ENCODE peak calls at places on chromosomes 16 and 17, in five cellular contexts. R is CD4-positive, alpha-beta memory T cell; S is psoas muscle; O is RWPE1; U is GM23338. F is an unnamed sample.

GRCh38 chr17:80006339-80006720 is 29.3 kb downstream of the TBC1D16 start:
- DNase-seq in R (no peak), S (peak), O (no peak), U (no peak), F (no peak)

GRCh38 chr17:73586921-73587680 is 57.1 kb downstream of the SDK2 start:
- DNase-seq in R (no peak), S (peak), O (no peak), U (no peak), F (no peak)

GRCh38 chr16:69917739-69918138 is 33.4 kb upstream of the CLEC18A start:
- DNase-seq in R (no peak), S (peak), O (peak), U (peak), F (no peak)

GRCh38 chr16:11114366-11115164 is 141.4 kb downstream of the SOCS1 start:
- DNase-seq in R (peak), S (no peak), O (no peak), U (peak), F (no peak)

GRCh38 chr16:66515543-66516171 is 34.3 kb downstream of the TK2 start:
- DNase-seq in R (no peak), S (no peak), O (no peak), U (peak), F (no peak)

GRCh38 chr17:40179923-40180659 is 2.8 kb downstream of the RAPGEFL1 start:
- DNase-seq in R (no peak), S (no peak), O (peak), U (no peak), F (no peak)

GRCh38 chr16:22784690-22785214 is 29.2 kb upstream of the HS3ST2 start:
- DNase-seq in R (no peak), S (no peak), O (no peak), U (no peak), F (no peak)

GRCh38 chr16:11252482-11252931 is 3.5 kb downstream of the SOCS1 start:
- DNase-seq in R (no peak), S (no peak), O (no peak), U (no peak), F (no peak)

GRCh38 chr17:36647598-36647997 is 46.2 kb downstream of the MRM1 start:
- DNase-seq in R (no peak), S (no peak), O (no peak), U (peak), F (no peak)

GRCh38 chr17:50107790-50108414 is 12.8 kb downstream of the PDK2 start:
- DNase-seq in R (no peak), S (no peak), O (peak), U (no peak), F (no peak)

GRCh38 chr16:12529582-12529981 is 274.1 kb downstream of the CPPED1 start:
- DNase-seq in R (no peak), S (no peak), O (no peak), U (no peak), F (no peak)

GRCh38 chr16:12524658-12525057 is 279.0 kb downstream of the CPPED1 start:
- DNase-seq in R (no peak), S (no peak), O (no peak), U (no peak), F (no peak)

GRCh38 chr16:12523002-12523401 is 280.7 kb downstream of the CPPED1 start:
- DNase-seq in R (no peak), S (no peak), O (no peak), U (no peak), F (no peak)

GRCh38 chr16:12527077-12527476 is 276.6 kb downstream of the CPPED1 start:
- DNase-seq in R (no peak), S (no peak), O (no peak), U (no peak), F (no peak)

GRCh38 chr16:12526521-12526920 is 277.2 kb downstream of the CPPED1 start:
- DNase-seq in R (no peak), S (no peak), O (no peak), U (no peak), F (no peak)
- H3K27ac ChIP-seq in R (no peak), S (no peak), O (no peak), U (no peak), F (no peak)

GRCh38 chr17:48873696-48874443 is 18.7 kb upstream of the ATP5MC1 start:
- DNase-seq in R (no peak), S (no peak), O (no peak), U (no peak), F (no peak)
- H3K27ac ChIP-seq in R (no peak), S (no peak), O (no peak), U (no peak), F (no peak)

GRCh38 chr17:82245144-82246039 is 16.6 kb downstream of the SLC16A3 start:
- DNase-seq in R (no peak), S (peak), O (no peak), U (no peak), F (no peak)
- H3K27ac ChIP-seq in R (no peak), S (peak), O (peak), U (no peak), F (no peak)

GRCh38 chr17:43170766-43171681 is at the start of gene NBR1:
- DNase-seq in R (peak), S (peak), O (peak), U (peak), F (peak)
- H3K27ac ChIP-seq in R (peak), S (peak), O (peak), U (peak), F (peak)

GRCh38 chr17:82100502-82101298 is 2.7 kb upstream of the FASN start:
- DNase-seq in R (no peak), S (peak), O (no peak), U (no peak), F (no peak)
- H3K27ac ChIP-seq in R (no peak), S (peak), O (peak), U (no peak), F (no peak)

DNA sequence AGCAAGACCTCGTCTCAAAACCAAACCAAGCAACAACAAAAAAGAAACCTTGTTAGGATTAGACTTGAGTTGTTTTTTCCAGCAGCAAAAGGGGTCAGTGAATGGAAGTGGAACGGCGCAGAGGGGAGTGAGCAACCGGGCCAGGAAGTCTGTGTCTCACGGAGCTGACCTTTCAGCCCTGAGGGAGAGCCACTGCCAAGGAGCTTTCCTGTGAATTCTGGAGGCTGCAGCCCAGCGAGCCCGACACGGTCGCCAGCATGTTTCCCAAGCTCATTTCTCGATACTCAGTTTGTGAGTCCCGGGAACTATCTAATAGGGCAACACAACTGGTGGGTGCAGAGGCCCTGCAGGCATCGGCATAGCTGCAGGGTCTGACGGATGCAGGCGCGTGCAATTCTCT is 19.6 kb downstream of the TELO2 start:
- DNase-seq in R (no peak), S (no peak), O (no peak), U (no peak), F (no peak)
- H3K27ac ChIP-seq in R (no peak), S (no peak), O (no peak), U (no peak), F (no peak)

F was measured in CD4-positive, alpha-beta T cell.